ENCODE peak calls at places on chromosomes 2 and 18, in four cellular contexts. One of them, this sample, is unnamed.

GRCh38 chr18:52069201-52069600 is 270.8 kb upstream of the DCC start:
- DNase-seq in hypothalamus: no peak
- DNase-seq in psoas muscle: no peak
- DNase-seq in endothelial cell: no peak
- DNase-seq in this sample: no peak

GRCh38 chr18:3867768-3868445 is 417.9 kb downstream of the TGIF1 start:
- DNase-seq in psoas muscle: no peak
- DNase-seq in endothelial cell: no peak
- DNase-seq in hypothalamus: no peak
- DNase-seq in this sample: no peak

GRCh38 chr2:189082576-189082975 is 97.0 kb downstream of the COL5A2 start:
- DNase-seq in endothelial cell: no peak
- DNase-seq in psoas muscle: peak; percentile 20
- DNase-seq in hypothalamus: no peak
- DNase-seq in this sample: no peak

GRCh38 chr2:31812051-31812798 is 198.6 kb downstream of the MEMO1 start:
- DNase-seq in psoas muscle: no peak
- DNase-seq in endothelial cell: no peak
- DNase-seq in hypothalamus: no peak
- DNase-seq in this sample: no peak

GRCh38 chr2:211055438-211055837 is 499.0 kb downstream of the CPS1 start:
- DNase-seq in endothelial cell: peak; percentile 39
- DNase-seq in psoas muscle: no peak
- DNase-seq in hypothalamus: no peak
- DNase-seq in this sample: no peak

GRCh38 chr2:177392373-177393246 is at the start of gene AGPS:
- DNase-seq in hypothalamus: peak; percentile 59
- DNase-seq in endothelial cell: peak; percentile 67
- DNase-seq in psoas muscle: peak; percentile 86
- DNase-seq in this sample: peak; percentile 92

GRCh38 chr2:15038373-15039364 is 406.2 kb downstream of the LRATD1 start:
- DNase-seq in psoas muscle: no peak
- DNase-seq in endothelial cell: no peak
- DNase-seq in hypothalamus: no peak
- DNase-seq in this sample: no peak

GRCh38 chr2:110153416-110153815 is 37.8 kb upstream of the MALL start:
- DNase-seq in psoas muscle: no peak
- DNase-seq in endothelial cell: no peak
- DNase-seq in hypothalamus: no peak
- DNase-seq in this sample: no peak

GRCh38 chr2:115384399-115384798 is 942.0 kb downstream of the DPP10 start:
- DNase-seq in psoas muscle: no peak
- DNase-seq in endothelial cell: no peak
- DNase-seq in hypothalamus: no peak
- DNase-seq in this sample: no peak

GRCh38 chr2:62467100-62467474 is 38.9 kb downstream of the TMEM17 start:
- DNase-seq in hypothalamus: no peak
- DNase-seq in psoas muscle: no peak
- DNase-seq in endothelial cell: no peak
- DNase-seq in this sample: no peak

GRCh38 chr2:10733584-10733958 is 12.1 kb downstream of the ATP6V1C2 start:
- DNase-seq in endothelial cell: no peak
- DNase-seq in psoas muscle: no peak
- DNase-seq in hypothalamus: no peak
- DNase-seq in this sample: no peak

GRCh38 chr2:198991431-198991830 is 466.3 kb downstream of the SATB2 start:
- DNase-seq in hypothalamus: no peak
- DNase-seq in endothelial cell: no peak
- DNase-seq in psoas muscle: no peak
- DNase-seq in this sample: no peak

GRCh38 chr2:36449943-36450392 is 94.4 kb downstream of the CRIM1 start:
- DNase-seq in hypothalamus: no peak
- DNase-seq in endothelial cell: no peak
- DNase-seq in psoas muscle: no peak
- DNase-seq in this sample: no peak

GRCh38 chr2:27765621-27766286 is 5.8 kb upstream of the MRPL33 start:
- DNase-seq in hypothalamus: no peak
- DNase-seq in endothelial cell: peak; percentile 63
- DNase-seq in psoas muscle: peak; percentile 69
- DNase-seq in this sample: peak; percentile 73

GRCh38 chr2:239192456-239192855 is 208.4 kb downstream of the HDAC4 start:
- DNase-seq in psoas muscle: no peak
- DNase-seq in endothelial cell: no peak
- DNase-seq in hypothalamus: no peak
- DNase-seq in this sample: no peak

GRCh38 chr2:241354668-241355658 is 1.1 kb upstream of the FARP2 start:
- DNase-seq in endothelial cell: peak; percentile 59
- DNase-seq in psoas muscle: peak; percentile 85
- DNase-seq in hypothalamus: no peak
- DNase-seq in this sample: peak; percentile 94

GRCh38 chr18:53152478-53152877 is 812.5 kb downstream of the DCC start:
- DNase-seq in endothelial cell: no peak
- DNase-seq in hypothalamus: no peak
- DNase-seq in psoas muscle: no peak
- DNase-seq in this sample: no peak

GRCh38 chr2:160968183-160968582 is 192.0 kb upstream of the TANK start:
- DNase-seq in endothelial cell: no peak
- DNase-seq in psoas muscle: no peak
- DNase-seq in hypothalamus: no peak
- DNase-seq in this sample: no peak

GRCh38 chr2:241910604-241911520 is 41.3 kb downstream of the RTP5 start:
- DNase-seq in hypothalamus: no peak
- DNase-seq in psoas muscle: no peak
- DNase-seq in endothelial cell: no peak
- DNase-seq in this sample: no peak

GRCh38 chr2:189504238-189504637 is 63.0 kb downstream of the WDR75 start:
- DNase-seq in endothelial cell: no peak
- DNase-seq in psoas muscle: no peak
- DNase-seq in hypothalamus: no peak
- DNase-seq in this sample: no peak